ENCODE peak calls at places on chromosomes 5 and 9, in ten cellular contexts. V is activated naive CD4-positive, alpha-beta T cell; S is NCI-H1092; X is foreskin fibroblast; N is K562; U is globus pallidus; P is stimulated activated CD8-positive, alpha-beta memory T cell treated with anti-CD3 and anti-CD28 coated beads, Interleukin-15, amount 100 ng/mL, for 1 hour; E is C1 segment of cervical spinal cord; B is left lobe of liver; K is stimulated activated CD4-positive, alpha-beta T cell treated with anti-CD3 and anti-CD28 coated beads, TNF-alpha, amount 100 ng/mL, for 48 hours. M is an unnamed sample.

GRCh38 chr5:161378701-161379100 is 167.8 kb downstream of the GABRB2 start:
- DNase-seq in U (no peak), E (no peak), S (peak; percentile 5), P (no peak), K (no peak), B (no peak), N (no peak), X (no peak), V (no peak), M (peak; percentile 6)

GRCh38 chr5:30832519-30832918 is 361.0 kb upstream of the CDH6 start:
- DNase-seq in N (no peak), S (peak; percentile 28), P (no peak), E (no peak), X (no peak), V (no peak), B (no peak), K (no peak), U (no peak), M (no peak)

GRCh38 chr5:14272548-14273205 is 129.5 kb downstream of the TRIO start:
- DNase-seq in K (no peak), B (no peak), V (no peak), S (no peak), E (no peak), U (no peak), N (peak; percentile 45), X (no peak), P (no peak), M (no peak)

GRCh38 chr5:109693535-109694152 is 3.9 kb downstream of the MAN2A1 start:
- DNase-seq in B (no peak), K (no peak), V (no peak), E (no peak), S (no peak), U (no peak), X (peak; percentile 53), N (no peak), P (no peak), M (no peak)

GRCh38 chr5:76604838-76605237 is 18.4 kb downstream of the F2RL2 start:
- DNase-seq in X (peak; percentile 70), V (no peak), P (no peak), E (no peak), S (no peak), N (no peak), K (no peak), B (no peak), U (no peak), M (no peak)

GRCh38 chr9:2015581-2016410 is 649 bp downstream of the SMARCA2 start:
- DNase-seq in B (peak; percentile 79), P (peak; percentile 14), V (peak; percentile 49), U (peak; percentile 73), K (no peak), X (peak; percentile 67), E (peak; percentile 75), N (no peak), S (no peak), M (peak; percentile 34)

GRCh38 chr5:32116574-32117313 is 57.4 kb downstream of the GOLPH3 start:
- DNase-seq in P (no peak), N (no peak), V (no peak), K (no peak), X (no peak), E (no peak), S (no peak), U (no peak), B (no peak), M (no peak)

GRCh38 chr9:95073042-95073607 is 244.4 kb downstream of the FANCC start:
- DNase-seq in B (no peak), U (no peak), V (no peak), S (no peak), N (peak; percentile 22), P (no peak), K (no peak), E (no peak), X (peak; percentile 58), M (no peak)

GRCh38 chr9:69036319-69036718 is 767 bp downstream of the FXN start:
- DNase-seq in P (no peak), B (peak; percentile 56), K (no peak), E (no peak), N (peak; percentile 27), X (no peak), U (peak; percentile 11), S (no peak), V (no peak), M (no peak)